ENCODE peak calls at places on chromosomes 5 and 9, in four cellular contexts. D, G, I and P are unnamed samples.

GRCh38 chr5:99104538-99105132 is 175.8 kb upstream of the CHD1 start:
- DNase-seq in D (no peak), G (peak), I (peak), P (peak)

GRCh38 chr9:3243676-3244075 is 282.1 kb downstream of the RFX3 start:
- DNase-seq in D (no peak), G (no peak), I (no peak), P (no peak)

GRCh38 chr9:109482391-109482916 is 15.7 kb downstream of the PTPN3 start:
- DNase-seq in D (no peak), G (no peak), I (no peak), P (no peak)

GRCh38 chr9:97985058-97985861 is 2.1 kb downstream of the ANP32B start:
- DNase-seq in D (peak), G (no peak), I (peak), P (no peak)

GRCh38 chr5:40441733-40442132 is 238.0 kb upstream of the PTGER4 start:
- DNase-seq in D (peak), G (no peak), I (no peak), P (no peak)

GRCh38 chr5:130720355-130720754 is 444.7 kb downstream of the HINT1 start:
- DNase-seq in D (no peak), G (peak), I (peak), P (peak)

GRCh38 chr5:170635706-170636105 is 131.9 kb downstream of the KCNIP1 start:
- DNase-seq in D (no peak), G (no peak), I (no peak), P (no peak)

GRCh38 chr5:88145603-88146467 is 122.8 kb downstream of the TMEM161B start:
- DNase-seq in D (no peak), G (peak), I (no peak), P (no peak)

GRCh38 chr9:87500894-87501656 is 3.4 kb downstream of the DAPK1 start:
- DNase-seq in D (no peak), G (no peak), I (no peak), P (no peak)

GRCh38 chr5:69188811-69189161 is 597 bp upstream of the CENPH start:
- DNase-seq in D (no peak), G (no peak), I (no peak), P (no peak)

GRCh38 chr5:134397196-134397595 is 14.5 kb downstream of the CDKN2AIPNL start:
- DNase-seq in D (no peak), G (no peak), I (no peak), P (no peak)

GRCh38 chr5:140346348-140347221 is at the start of gene HBEGF:
- DNase-seq in D (peak), G (peak), I (peak), P (peak)

GRCh38 chr5:178490935-178491632 is 99.1 kb downstream of the COL23A1 start:
- DNase-seq in D (no peak), G (no peak), I (no peak), P (no peak)

GRCh38 chr9:95003694-95004451 is 277.4 kb downstream of the AOPEP start:
- DNase-seq in D (peak), G (peak), I (peak), P (no peak)

GRCh38 chr9:107176701-107177100 is 106.4 kb upstream of the RAD23B start:
- DNase-seq in D (peak), G (no peak), I (peak), P (no peak)

GRCh38 chr5:32277782-32278181 is 35.0 kb downstream of the MTMR12 start:
- DNase-seq in D (no peak), G (peak), I (no peak), P (no peak)

DNA sequence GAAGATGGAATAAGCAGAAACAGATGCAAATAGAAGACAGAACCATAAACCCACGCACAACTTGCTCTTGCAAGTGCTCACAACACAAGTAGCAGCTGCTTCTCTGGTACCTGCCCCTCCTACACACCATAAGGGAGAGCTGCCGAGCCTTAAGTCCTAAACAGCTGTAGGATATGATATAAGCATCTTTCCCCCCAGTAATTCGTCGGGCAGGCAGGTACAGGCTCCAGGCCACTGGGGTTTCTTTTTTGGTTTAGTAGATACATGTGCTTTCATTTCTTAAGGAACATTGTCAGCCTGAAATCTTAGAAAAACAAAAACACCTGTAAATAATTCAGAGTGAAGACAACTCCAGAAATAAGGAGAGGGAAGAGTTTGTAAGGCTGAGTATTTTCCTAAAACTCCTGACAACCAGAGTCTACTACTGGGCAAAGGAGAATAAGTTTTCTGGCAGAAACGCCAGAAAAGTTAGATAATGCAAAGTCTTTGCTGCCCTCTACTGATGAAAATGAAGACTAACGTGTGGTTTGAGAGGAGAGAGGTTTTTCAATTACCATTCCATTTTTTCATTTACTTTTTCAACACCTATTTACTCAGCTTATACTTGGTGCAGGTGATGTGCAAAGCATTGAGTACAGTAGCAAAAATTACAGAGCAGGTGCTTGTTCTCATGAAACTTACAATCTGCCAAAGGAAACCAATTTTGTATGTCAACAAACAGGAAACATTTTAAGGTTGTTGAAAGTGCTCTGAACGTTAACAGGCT is 20.1 kb upstream of the TCERG1 start:
- DNase-seq in D (no peak), G (peak), I (peak), P (no peak)
- TF ChIP-seq CTCF in D (peak), G (peak), I (peak), P (peak)

GRCh38 chr9:126609711-126610388 is 3.9 kb upstream of the LMX1B start:
- DNase-seq in D (no peak), G (no peak), I (no peak), P (no peak)

GRCh38 chr9:126611592-126612328 is 2.0 kb upstream of the LMX1B start:
- DNase-seq in D (peak), G (peak), I (peak), P (no peak)

GRCh38 chr9:126612813-126613641 is 701 bp upstream of the LMX1B start:
- DNase-seq in D (no peak), G (no peak), I (no peak), P (no peak)

GRCh38 chr9:126612329-126612812 is 1.4 kb upstream of the LMX1B start:
- DNase-seq in D (no peak), G (no peak), I (no peak), P (no peak)

DNA sequence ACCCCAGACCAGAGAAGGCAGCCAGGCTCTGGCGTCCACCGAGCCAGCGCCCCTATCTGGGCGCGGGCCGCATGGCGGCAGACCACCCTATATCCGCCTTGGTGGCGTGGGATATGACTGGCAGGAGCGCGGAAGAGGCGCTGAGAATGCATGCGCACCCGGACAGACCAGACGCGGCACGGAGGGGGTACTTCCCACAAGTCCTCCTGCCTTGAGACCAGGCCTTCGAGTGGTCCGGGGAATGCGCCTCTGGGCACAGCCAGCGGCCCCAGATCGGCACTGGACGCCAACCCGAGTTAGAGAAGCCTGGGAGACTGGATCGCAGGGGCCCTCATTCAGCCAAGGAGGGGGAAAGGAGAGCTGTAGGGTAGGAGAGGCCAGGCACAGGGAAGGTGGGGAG is 2.5 kb upstream of the LMX1B start:
- DNase-seq in D (no peak), G (no peak), I (no peak), P (no peak)
- H3K4me3 ChIP-seq in D (no peak), G (no peak), I (no peak), P (no peak)

GRCh38 chr9:32264171-32264862 is 120.1 kb upstream of the ACO1 start:
- DNase-seq in D (no peak), G (peak), I (peak), P (no peak)
- TF ChIP-seq CTCF in D (no peak), G (no peak), I (peak), P (peak)

DNA sequence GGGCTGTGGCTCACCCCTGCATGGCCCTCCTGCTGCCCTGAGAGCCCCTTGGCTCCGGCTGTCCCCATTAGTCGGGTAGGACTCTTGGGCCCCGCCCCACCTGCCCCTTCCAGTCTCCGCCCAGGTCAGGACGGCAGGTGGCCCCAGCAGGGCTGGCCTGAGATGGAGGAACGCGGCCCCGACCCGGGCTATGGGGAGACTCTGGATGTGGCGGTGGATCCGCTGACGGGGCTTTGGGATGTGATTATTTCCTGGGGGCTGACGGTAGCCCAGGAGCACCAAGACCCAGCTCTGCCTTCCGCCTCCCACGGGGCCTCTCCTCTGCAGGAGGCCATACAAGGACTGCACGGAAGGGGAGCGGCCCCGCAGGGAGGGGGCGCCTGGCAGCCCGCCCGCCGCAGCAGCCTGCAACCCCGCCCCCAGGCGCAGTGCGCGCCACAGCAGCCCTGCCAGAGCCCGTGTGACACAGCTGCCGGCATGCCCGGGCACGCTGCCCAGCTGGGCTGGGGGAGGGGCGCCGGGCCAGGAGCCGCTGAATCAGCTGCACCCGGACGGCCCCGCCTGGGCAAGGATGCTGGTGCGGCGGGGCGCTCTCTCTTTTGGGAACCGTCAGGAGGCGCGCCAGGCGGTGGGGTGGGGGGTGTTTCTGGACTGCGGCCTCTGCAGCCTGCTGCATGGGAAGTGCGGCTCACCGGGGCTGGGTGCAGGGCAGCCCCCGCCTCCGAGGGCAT is 9.2 kb downstream of the TMEM250 start:
- DNase-seq in D (peak), G (peak), I (peak), P (no peak)
- H3K4me3 ChIP-seq in D (peak), G (peak), I (peak), P (no peak)

GRCh38 chr5:34009610-34010009 is 1.8 kb upstream of the AMACR start:
- DNase-seq in D (no peak), G (no peak), I (no peak), P (no peak)

GRCh38 chr5:34007116-34007674 is 655 bp downstream of the AMACR start:
- DNase-seq in D (no peak), G (no peak), I (no peak), P (no peak)

GRCh38 chr5:34005211-34005610 is 2.6 kb downstream of the AMACR start:
- DNase-seq in D (no peak), G (peak), I (no peak), P (no peak)

GRCh38 chr5:34008721-34009120 is 871 bp upstream of the AMACR start:
- DNase-seq in D (no peak), G (no peak), I (no peak), P (no peak)

DNA sequence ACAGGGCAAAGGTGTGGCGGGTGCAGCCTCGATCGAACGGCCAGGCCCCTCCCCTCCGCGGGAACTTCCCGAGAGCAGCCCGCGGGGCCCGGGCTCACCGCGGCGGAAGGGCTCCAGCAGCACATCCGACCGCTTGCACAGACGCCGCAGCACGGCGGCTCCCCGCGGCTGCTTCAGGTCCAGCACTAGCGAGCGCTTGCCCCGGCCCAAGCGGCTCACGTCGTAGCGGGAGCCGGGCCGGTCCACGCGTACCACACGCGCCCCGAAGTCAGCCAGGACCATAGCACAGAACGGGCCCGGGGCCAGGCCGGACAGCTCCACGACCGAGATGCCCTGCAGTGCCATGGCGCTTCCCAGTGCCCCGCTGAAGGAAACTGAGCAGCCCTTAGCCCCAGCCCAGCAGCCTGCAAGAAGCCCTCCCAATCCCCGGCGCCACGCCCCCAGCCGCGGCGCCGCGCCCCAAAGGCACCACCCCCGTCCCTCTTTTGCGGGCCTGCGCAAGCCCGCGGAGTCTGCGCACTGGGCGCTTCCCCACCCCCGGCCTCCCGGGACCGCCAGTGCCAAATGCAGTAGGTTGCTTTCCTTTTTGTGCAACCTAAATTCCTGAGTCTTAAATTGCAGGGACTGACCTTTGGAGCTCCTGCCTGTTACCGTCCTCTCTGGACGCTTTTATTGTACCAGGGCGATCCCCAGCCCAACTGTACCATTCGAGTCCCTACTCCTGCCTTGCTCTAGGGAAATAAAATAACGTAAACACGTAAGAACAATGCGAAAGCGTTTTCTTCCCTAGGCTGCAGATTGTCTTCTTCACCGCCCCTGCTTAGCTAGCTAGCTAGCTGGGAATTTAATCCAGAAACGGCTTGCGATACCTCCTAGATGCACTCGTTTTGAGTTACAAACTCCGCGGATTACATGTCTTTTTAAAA is at the start of gene AMACR:
- DNase-seq in D (peak), G (peak), I (peak), P (peak)
- TF ChIP-seq CTCF in D (no peak), G (no peak), I (no peak), P (no peak)

GRCh38 chr5:180807654-180808414 is 5.2 kb upstream of the MGAT1 start:
- DNase-seq in D (no peak), G (no peak), I (no peak), P (no peak)
- H3K4me3 ChIP-seq in D (peak), G (peak), I (peak), P (peak)

GRCh38 chr9:34991833-34992375 is 2.4 kb downstream of the DNAJB5 start:
- DNase-seq in D (no peak), G (peak), I (no peak), P (no peak)
- TF ChIP-seq CTCF in D (no peak), G (no peak), I (no peak), P (no peak)

GRCh38 chr9:137828527-137829259 is 48.9 kb upstream of the CACNA1B start:
- DNase-seq in D (no peak), G (peak), I (peak), P (no peak)
- H3K4me3 ChIP-seq in D (no peak), G (no peak), I (no peak), P (no peak)

DNA sequence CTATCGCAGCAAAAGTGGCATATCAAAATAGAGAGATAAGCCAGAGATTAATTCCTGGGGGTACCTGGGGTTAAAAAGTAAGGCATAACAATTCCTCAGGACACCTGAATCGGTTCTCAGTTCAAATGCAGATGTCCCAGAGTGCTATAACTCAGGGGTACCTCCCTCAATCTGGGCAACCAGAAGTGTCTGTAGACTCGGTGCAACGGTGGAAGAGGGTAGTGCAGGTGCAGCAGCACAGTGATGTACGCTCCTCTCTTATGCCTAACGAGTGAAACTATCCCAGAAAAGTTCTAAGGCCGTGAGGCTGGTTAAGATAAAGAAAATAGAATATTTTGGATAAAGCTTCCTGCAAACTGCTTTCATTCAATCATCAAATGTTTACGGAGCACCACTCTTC is 7.9 kb upstream of the NR4A3 start:
- DNase-seq in D (no peak), G (no peak), I (no peak), P (no peak)
- TF ChIP-seq CTCF in D (no peak), G (no peak), I (no peak), P (no peak)

GRCh38 chr9:28832168-28832567 is 1258.9 kb upstream of the C9orf72 start:
- DNase-seq in D (no peak), G (no peak), I (no peak), P (no peak)
- H3K4me3 ChIP-seq in D (no peak), G (no peak), I (no peak), P (no peak)